ENCODE peak calls at places on chromosomes 5 and 9, in six cellular contexts. Z, Q, W, I, U and O are unnamed samples.

GRCh38 chr5:13660072-13660471 is 284.4 kb downstream of the DNAH5 start:
- DNase-seq in W (no peak), U (peak), Z (no peak), Q (no peak), I (no peak), O (no peak)

GRCh38 chr5:37552770-37553719 is 173.9 kb downstream of the WDR70 start:
- DNase-seq in W (no peak), Q (peak), I (no peak), Z (no peak), U (peak), O (no peak)

GRCh38 chr5:124342586-124342985 is 403.9 kb downstream of the ZNF608 start:
- DNase-seq in W (no peak), Z (no peak), U (peak), I (no peak), Q (no peak), O (no peak)

GRCh38 chr9:114151426-114151956 is 3.8 kb upstream of the COL27A1 start:
- DNase-seq in I (no peak), Z (no peak), Q (no peak), U (no peak), W (no peak), O (no peak)

GRCh38 chr5:35803221-35803651 is 53.5 kb upstream of the IL7R start:
- DNase-seq in I (peak), Q (no peak), U (peak), W (no peak), Z (peak), O (no peak)

GRCh38 chr5:172175263-172175719 is 12.7 kb downstream of the STK10 start:
- DNase-seq in I (no peak), U (no peak), Q (no peak), W (peak), Z (peak), O (peak)

GRCh38 chr5:4802044-4802443 is 338.1 kb upstream of the ADAMTS16 start:
- DNase-seq in Z (no peak), U (peak), W (no peak), Q (no peak), I (peak), O (no peak)

GRCh38 chr5:179906795-179907569 is 715 bp downstream of the TBC1D9B start:
- DNase-seq in W (peak), Z (peak), U (peak), I (no peak), Q (peak), O (peak)

GRCh38 chr5:145818604-145819003 is 16.5 kb downstream of the PRELID2 start:
- DNase-seq in I (no peak), W (no peak), Z (no peak), U (no peak), Q (no peak), O (no peak)

GRCh38 chr9:136527131-136527530 is 18.7 kb downstream of the NOTCH1 start:
- DNase-seq in Z (no peak), Q (no peak), W (no peak), I (no peak), U (no peak), O (no peak)

GRCh38 chr9:72680593-72681317 is 159.3 kb downstream of the TMC1 start:
- DNase-seq in W (no peak), I (no peak), Z (no peak), U (no peak), Q (no peak), O (no peak)

GRCh38 chr5:51214736-51215135 is 168.5 kb upstream of the ISL1 start:
- DNase-seq in W (no peak), I (no peak), Z (no peak), Q (no peak), U (no peak), O (no peak)

GRCh38 chr5:150637245-150638052 is 3.0 kb upstream of the SYNPO start:
- DNase-seq in I (peak), W (no peak), U (peak), Z (no peak), Q (peak), O (no peak)

GRCh38 chr5:91194861-91195460 is 188.2 kb downstream of the ARRDC3 start:
- DNase-seq in Q (no peak), Z (no peak), I (no peak), W (no peak), U (no peak), O (no peak)

GRCh38 chr9:135296783-135297715 is 182.5 kb upstream of the PPP1R26 start:
- DNase-seq in I (no peak), W (no peak), Z (no peak), U (no peak), Q (no peak), O (no peak)

GRCh38 chr5:35067985-35068384 is 20.2 kb upstream of the AGXT2 start:
- DNase-seq in I (no peak), W (no peak), U (no peak), Q (no peak), Z (no peak), O (no peak)